ENCODE peak calls at places on chromosomes 11 and 22, in eight cellular contexts. M is HCT116, S is neuronal stem cell, E is ovary, J is colonic mucosa, L is IMR-90, D is psoas muscle, C is prostate gland. B is an unnamed sample.

GRCh38 chr11:24585192-24585591 is 88.3 kb downstream of the LUZP2 start:
- DNase-seq in M (no peak), S (no peak), E (no peak), J (no peak), L (peak), D (no peak), C (no peak), B (no peak)

GRCh38 chr11:67367836-67368227 is 5.6 kb downstream of the CLCF1 start:
- DNase-seq in M (no peak), S (no peak), E (no peak), J (no peak), L (no peak), D (no peak), C (no peak), B (no peak)

GRCh38 chr11:30762188-30762587 is 176.0 kb upstream of the MPPED2 start:
- DNase-seq in M (no peak), S (no peak), E (no peak), J (no peak), L (no peak), D (no peak), C (no peak), B (no peak)

GRCh38 chr11:120182790-120183491 is 27.9 kb upstream of the OAF start:
- DNase-seq in M (no peak), S (no peak), E (peak), J (peak), L (no peak), D (peak), C (no peak), B (no peak)

GRCh38 chr11:22778642-22779041 is 51.0 kb downstream of the SVIP start:
- DNase-seq in M (no peak), S (no peak), E (no peak), J (no peak), L (no peak), D (no peak), C (no peak), B (no peak)

GRCh38 chr11:66368484-66368883 is 3.1 kb downstream of the SLC29A2 start:
- DNase-seq in M (no peak), S (no peak), E (no peak), J (no peak), L (no peak), D (peak), C (no peak), B (no peak)

GRCh38 chr11:93169950-93170561 is 27.7 kb downstream of the SLC36A4 start:
- DNase-seq in M (peak), S (no peak), E (no peak), J (no peak), L (peak), D (no peak), C (no peak), B (no peak)

GRCh38 chr22:49427941-49428340 is 399.7 kb downstream of the BRD1 start:
- DNase-seq in M (no peak), S (no peak), E (no peak), J (no peak), L (no peak), D (no peak), C (no peak), B (no peak)

GRCh38 chr11:80958414-80958813 is 1517.6 kb upstream of the TENM4 start:
- DNase-seq in M (no peak), S (no peak), E (no peak), J (no peak), L (peak), D (no peak), C (peak), B (no peak)

GRCh38 chr11:6542727-6543126 is 45.6 kb downstream of the DNHD1 start:
- DNase-seq in M (no peak), S (no peak), E (no peak), J (no peak), L (no peak), D (no peak), C (no peak), B (no peak)

GRCh38 chr11:27158763-27159679 is 118.4 kb downstream of the BBOX1 start:
- DNase-seq in M (peak), S (peak), E (peak), J (peak), L (peak), D (peak), C (peak), B (peak)

DNA sequence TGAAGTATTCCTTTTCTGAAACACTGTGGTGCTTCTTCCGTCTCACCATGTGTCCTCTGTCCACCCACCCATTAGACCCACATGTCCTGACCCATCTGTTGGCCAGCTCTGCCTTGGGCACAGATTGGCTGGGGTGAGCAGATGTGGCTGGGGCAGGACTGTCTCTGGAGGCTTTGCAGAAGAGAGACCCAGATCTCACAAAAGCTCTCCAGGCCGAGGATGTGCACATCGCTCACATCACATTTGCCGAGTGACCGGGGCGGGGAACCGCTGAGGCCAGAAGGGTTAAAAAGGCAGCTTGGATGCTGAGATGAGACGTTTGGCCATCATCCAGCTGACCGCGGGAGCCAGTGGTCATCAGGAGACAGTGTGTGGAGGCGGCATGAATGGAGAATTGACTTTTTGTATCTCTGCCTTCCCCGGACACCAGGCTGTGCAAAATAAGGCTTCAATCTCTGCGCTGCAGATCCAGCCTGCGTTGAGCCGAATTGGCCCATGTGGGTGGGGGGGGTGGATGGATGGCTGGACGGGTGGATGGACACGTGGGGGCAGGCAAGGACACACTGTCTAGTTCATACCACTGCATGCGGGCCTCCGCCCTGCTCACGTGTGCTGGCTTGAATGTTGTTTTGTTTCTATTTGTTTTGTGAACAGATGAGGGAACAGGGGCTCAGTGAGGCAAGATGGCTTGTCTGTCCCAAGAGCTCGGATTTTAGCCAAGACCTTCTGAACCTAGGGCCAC is 6.1 kb downstream of the IFITM10 start:
- DNase-seq in M (no peak), S (no peak), E (no peak), J (no peak), L (no peak), D (peak), C (no peak), B (no peak)
- H3K27ac ChIP-seq in M (no peak), S (no peak), E (no peak), J (no peak), L (no peak), D (peak), C (no peak), B (no peak)

GRCh38 chr11:2269601-2270321 is 627 bp downstream of the ASCL2 start:
- DNase-seq in M (no peak), S (no peak), E (peak), J (peak), L (peak), D (peak), C (peak), B (no peak)
- H3K4me3 ChIP-seq in M (peak), S (no peak), E (peak), J (peak), L (no peak), D (peak), C (peak), B (no peak)

DNA sequence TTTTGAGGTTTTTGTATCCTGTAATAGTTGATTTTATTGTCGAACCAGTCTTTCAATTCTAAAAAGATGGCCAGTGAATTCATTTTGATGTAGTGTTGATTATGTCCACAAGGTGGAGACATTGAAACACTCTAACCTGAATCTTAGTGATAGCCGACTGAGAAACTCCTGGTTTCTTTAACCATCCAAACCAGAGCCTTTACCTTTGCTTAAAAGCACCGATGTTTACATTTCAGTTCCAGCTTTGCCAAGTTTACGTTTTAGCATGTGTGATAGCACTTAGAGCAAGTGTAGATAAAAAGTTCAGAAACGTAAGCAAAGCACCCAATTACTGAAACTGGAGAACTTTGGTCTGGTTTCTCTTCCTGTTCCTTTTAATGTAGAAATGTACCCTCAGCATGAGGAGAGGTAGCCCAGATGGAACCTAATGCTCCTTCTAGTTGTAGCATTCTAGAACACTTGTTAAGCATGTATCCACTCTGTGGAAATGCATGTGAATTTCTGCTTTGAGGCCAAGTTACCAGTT is 208.7 kb downstream of the DBX1 start:
- DNase-seq in M (peak), S (peak), E (no peak), J (no peak), L (peak), D (no peak), C (peak), B (no peak)
- H3K27ac ChIP-seq in M (no peak), S (no peak), E (peak), J (no peak), L (no peak), D (no peak), C (no peak), B (no peak)

GRCh38 chr22:46578824-46579561 is 41.2 kb upstream of the GRAMD4 start:
- DNase-seq in M (no peak), S (no peak), E (peak), J (peak), L (peak), D (peak), C (no peak), B (no peak)

GRCh38 chr22:46576556-46577351 is 39.3 kb upstream of the CELSR1 start:
- DNase-seq in M (no peak), S (peak), E (peak), J (no peak), L (peak), D (peak), C (no peak), B (no peak)

GRCh38 chr22:46579751-46580449 is 40.3 kb upstream of the GRAMD4 start:
- DNase-seq in M (no peak), S (no peak), E (peak), J (no peak), L (no peak), D (peak), C (no peak), B (no peak)

GRCh38 chr22:46577361-46578249 is 40.2 kb upstream of the CELSR1 start:
- DNase-seq in M (no peak), S (no peak), E (peak), J (no peak), L (no peak), D (peak), C (no peak), B (no peak)

GRCh38 chr22:46578251-46578823 is 40.9 kb upstream of the CELSR1 start:
- DNase-seq in M (no peak), S (no peak), E (peak), J (no peak), L (no peak), D (peak), C (no peak), B (no peak)
- H3K4me3 ChIP-seq in M (peak), S (peak), E (peak), J (peak), L (peak), D (peak), C (no peak), B (peak)

DNA sequence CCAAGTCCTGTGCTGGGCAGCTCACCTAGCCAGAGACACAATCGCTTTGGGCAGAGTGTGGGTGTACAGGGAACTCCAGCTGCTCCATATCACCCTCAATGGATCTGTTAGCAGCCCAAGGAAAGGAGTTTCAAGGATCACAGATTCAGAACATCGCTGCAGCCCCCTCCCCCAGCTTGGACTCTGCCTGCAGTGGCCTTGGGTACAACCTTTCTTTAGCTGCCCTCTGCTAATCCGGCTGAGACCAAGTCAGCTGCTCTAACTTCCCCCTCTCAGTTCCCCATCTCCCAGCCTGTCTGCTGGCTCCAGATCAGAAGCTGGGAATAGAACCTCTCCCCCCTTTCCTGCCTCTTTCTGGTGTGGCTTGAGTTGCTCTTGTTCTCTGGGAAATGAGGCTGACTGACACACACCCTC is 1.3 kb downstream of the TMEM86A start:
- DNase-seq in M (no peak), S (no peak), E (peak), J (no peak), L (no peak), D (no peak), C (no peak), B (no peak)
- H3K27ac ChIP-seq in M (peak), S (no peak), E (peak), J (no peak), L (no peak), D (peak), C (no peak), B (no peak)

GRCh38 chr11:58639103-58639502 is 16.6 kb downstream of the CNTF start:
- DNase-seq in M (no peak), S (no peak), E (no peak), J (no peak), L (no peak), D (no peak), C (no peak), B (no peak)
- H3K4me3 ChIP-seq in M (no peak), S (no peak), E (no peak), J (no peak), L (no peak), D (no peak), C (no peak), B (no peak)

DNA sequence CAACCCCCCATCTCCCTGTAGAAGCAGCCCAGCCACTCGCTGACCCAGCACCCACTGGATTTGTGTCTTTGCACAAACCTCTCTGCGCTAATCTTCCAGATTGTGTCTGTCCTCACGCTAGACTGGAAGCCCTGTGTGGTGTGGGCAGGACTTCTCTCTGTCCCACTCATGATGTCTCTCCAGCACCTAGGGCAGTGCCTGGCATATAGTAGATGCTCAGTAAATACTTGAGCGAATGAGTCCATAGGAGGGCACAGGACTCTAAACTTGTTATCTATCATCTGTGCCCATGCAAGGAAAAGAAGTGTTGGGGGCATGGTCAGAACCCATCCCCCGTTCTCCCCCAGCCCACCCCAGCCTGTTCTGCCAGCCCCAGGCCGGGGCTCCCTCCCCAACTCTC is 22.9 kb downstream of the RPL3 start:
- DNase-seq in M (no peak), S (no peak), E (no peak), J (no peak), L (no peak), D (no peak), C (no peak), B (no peak)
- H3K27ac ChIP-seq in M (no peak), S (no peak), E (no peak), J (no peak), L (no peak), D (no peak), C (peak), B (no peak)

DNA sequence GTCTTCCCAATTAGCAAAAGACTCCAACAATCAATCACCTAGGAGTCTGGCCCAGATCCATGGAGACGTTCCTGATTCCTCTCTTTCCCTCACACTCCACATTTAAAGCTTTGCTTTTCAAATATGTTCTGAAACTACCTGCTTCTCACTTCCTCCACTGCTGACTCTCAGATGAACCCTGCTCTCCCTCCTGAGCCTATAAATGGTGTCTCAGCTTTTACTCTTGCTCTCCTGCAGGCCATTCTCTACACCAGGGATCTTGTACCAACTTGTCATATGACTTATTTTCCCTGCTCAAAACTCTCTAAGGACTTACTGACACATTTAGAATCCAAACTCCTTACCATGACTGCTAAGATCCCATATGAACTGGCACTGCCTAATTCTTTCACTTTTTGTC is 138.4 kb upstream of the DDI1 start:
- DNase-seq in M (no peak), S (no peak), E (no peak), J (no peak), L (no peak), D (no peak), C (no peak), B (no peak)
- H3K4me3 ChIP-seq in M (no peak), S (no peak), E (no peak), J (no peak), L (no peak), D (no peak), C (no peak), B (peak)

B was measured in SK-N-MC.